ENCODE peak calls at places on chromosomes 11 and 22, in eight cellular contexts. One of them, this sample, is unnamed.

GRCh38 chr11:20594274-20595061 is 4.9 kb upstream of the SLC6A5 start:
- DNase-seq in ELF-1: no peak
- DNase-seq in T-helper 2 cell: no peak
- DNase-seq in renal cortical epithelial cell: no peak
- DNase-seq in GM03348: no peak
- DNase-seq in fibroblast of the conjunctiva: no peak
- DNase-seq in NCI-H345: no peak
- DNase-seq in heart left ventricle: no peak
- DNase-seq in this sample: no peak

GRCh38 chr11:33980896-33981295 is 70.6 kb upstream of the CAPRIN1 start:
- DNase-seq in NCI-H345: peak
- DNase-seq in ELF-1: no peak
- DNase-seq in heart left ventricle: no peak
- DNase-seq in renal cortical epithelial cell: no peak
- DNase-seq in T-helper 2 cell: no peak
- DNase-seq in GM03348: no peak
- DNase-seq in fibroblast of the conjunctiva: no peak
- DNase-seq in this sample: peak

GRCh38 chr22:27241430-27242110 is 560.0 kb downstream of the MN1 start:
- DNase-seq in renal cortical epithelial cell: peak
- DNase-seq in GM03348: peak
- DNase-seq in T-helper 2 cell: no peak
- DNase-seq in fibroblast of the conjunctiva: no peak
- DNase-seq in heart left ventricle: peak
- DNase-seq in NCI-H345: no peak
- DNase-seq in ELF-1: no peak
- DNase-seq in this sample: peak

GRCh38 chr11:1652778-1653540 is 23.4 kb downstream of the KRTAP5-5 start:
- DNase-seq in T-helper 2 cell: peak
- DNase-seq in NCI-H345: peak
- DNase-seq in renal cortical epithelial cell: no peak
- DNase-seq in fibroblast of the conjunctiva: peak
- DNase-seq in GM03348: peak
- DNase-seq in ELF-1: peak
- DNase-seq in heart left ventricle: peak
- DNase-seq in this sample: peak

GRCh38 chr22:20430641-20431519 is 6.7 kb downstream of the SCARF2 start:
- DNase-seq in heart left ventricle: peak
- DNase-seq in fibroblast of the conjunctiva: no peak
- DNase-seq in T-helper 2 cell: peak
- DNase-seq in renal cortical epithelial cell: no peak
- DNase-seq in GM03348: no peak
- DNase-seq in NCI-H345: peak
- DNase-seq in ELF-1: peak
- DNase-seq in this sample: peak

GRCh38 chr11:11620251-11620965 is 1.4 kb downstream of the GALNT18 start:
- DNase-seq in fibroblast of the conjunctiva: no peak
- DNase-seq in NCI-H345: peak
- DNase-seq in heart left ventricle: peak
- DNase-seq in T-helper 2 cell: peak
- DNase-seq in ELF-1: peak
- DNase-seq in renal cortical epithelial cell: no peak
- DNase-seq in GM03348: peak
- DNase-seq in this sample: peak

GRCh38 chr11:107025673-107026072 is 7.4 kb upstream of the GUCY1A2 start:
- DNase-seq in heart left ventricle: no peak
- DNase-seq in GM03348: no peak
- DNase-seq in NCI-H345: no peak
- DNase-seq in ELF-1: no peak
- DNase-seq in T-helper 2 cell: no peak
- DNase-seq in renal cortical epithelial cell: no peak
- DNase-seq in fibroblast of the conjunctiva: no peak
- DNase-seq in this sample: no peak

GRCh38 chr11:5691963-5692358 is 2.4 kb downstream of the TRIM22 start:
- DNase-seq in ELF-1: no peak
- DNase-seq in T-helper 2 cell: peak
- DNase-seq in heart left ventricle: no peak
- DNase-seq in NCI-H345: no peak
- DNase-seq in GM03348: no peak
- DNase-seq in renal cortical epithelial cell: no peak
- DNase-seq in fibroblast of the conjunctiva: no peak
- DNase-seq in this sample: no peak

GRCh38 chr11:75562048-75562835 is at the start of gene SERPINH1:
- DNase-seq in heart left ventricle: peak
- DNase-seq in NCI-H345: peak
- DNase-seq in T-helper 2 cell: peak
- DNase-seq in renal cortical epithelial cell: peak
- DNase-seq in GM03348: peak
- DNase-seq in fibroblast of the conjunctiva: peak
- DNase-seq in ELF-1: peak
- DNase-seq in this sample: peak

GRCh38 chr11:19951558-19952083 is 208.7 kb downstream of the DBX1 start:
- DNase-seq in fibroblast of the conjunctiva: no peak
- DNase-seq in T-helper 2 cell: peak
- DNase-seq in NCI-H345: peak
- DNase-seq in renal cortical epithelial cell: peak
- DNase-seq in ELF-1: peak
- DNase-seq in GM03348: peak
- DNase-seq in heart left ventricle: no peak
- DNase-seq in this sample: peak

GRCh38 chr11:12963789-12964536 is 45.2 kb upstream of the RASSF10 start:
- DNase-seq in ELF-1: peak
- DNase-seq in heart left ventricle: peak
- DNase-seq in T-helper 2 cell: peak
- DNase-seq in fibroblast of the conjunctiva: peak
- DNase-seq in renal cortical epithelial cell: no peak
- DNase-seq in NCI-H345: peak
- DNase-seq in GM03348: peak
- DNase-seq in this sample: peak

GRCh38 chr22:27780161-27780575 is 21.4 kb downstream of the MN1 start:
- DNase-seq in T-helper 2 cell: no peak
- DNase-seq in GM03348: peak
- DNase-seq in ELF-1: peak
- DNase-seq in renal cortical epithelial cell: no peak
- DNase-seq in NCI-H345: no peak
- DNase-seq in heart left ventricle: no peak
- DNase-seq in fibroblast of the conjunctiva: no peak
- DNase-seq in this sample: no peak

GRCh38 chr11:122721964-122722266 is 66.4 kb downstream of the UBASH3B start:
- DNase-seq in NCI-H345: no peak
- DNase-seq in fibroblast of the conjunctiva: peak
- DNase-seq in ELF-1: no peak
- DNase-seq in GM03348: peak
- DNase-seq in heart left ventricle: no peak
- DNase-seq in T-helper 2 cell: no peak
- DNase-seq in renal cortical epithelial cell: peak
- DNase-seq in this sample: no peak

GRCh38 chr22:46113910-46114517 is 36.3 kb upstream of the PPARA start:
- DNase-seq in fibroblast of the conjunctiva: no peak
- DNase-seq in GM03348: no peak
- DNase-seq in ELF-1: no peak
- DNase-seq in NCI-H345: no peak
- DNase-seq in heart left ventricle: no peak
- DNase-seq in T-helper 2 cell: no peak
- DNase-seq in renal cortical epithelial cell: no peak
- DNase-seq in this sample: no peak

GRCh38 chr11:45638051-45638450 is 27.4 kb downstream of the CHST1 start:
- DNase-seq in fibroblast of the conjunctiva: no peak
- DNase-seq in T-helper 2 cell: no peak
- DNase-seq in GM03348: no peak
- DNase-seq in ELF-1: no peak
- DNase-seq in heart left ventricle: no peak
- DNase-seq in NCI-H345: no peak
- DNase-seq in renal cortical epithelial cell: no peak
- DNase-seq in this sample: no peak

GRCh38 chr22:40533712-40534378 is 102.7 kb downstream of the MRTFA start:
- DNase-seq in heart left ventricle: no peak
- DNase-seq in NCI-H345: no peak
- DNase-seq in fibroblast of the conjunctiva: peak
- DNase-seq in GM03348: peak
- DNase-seq in ELF-1: no peak
- DNase-seq in renal cortical epithelial cell: peak
- DNase-seq in T-helper 2 cell: peak
- DNase-seq in this sample: no peak

GRCh38 chr11:76566811-76567210 is 103.7 kb downstream of the LRRC32 start:
- DNase-seq in GM03348: no peak
- DNase-seq in heart left ventricle: no peak
- DNase-seq in renal cortical epithelial cell: peak
- DNase-seq in ELF-1: no peak
- DNase-seq in T-helper 2 cell: peak
- DNase-seq in fibroblast of the conjunctiva: no peak
- DNase-seq in NCI-H345: no peak
- DNase-seq in this sample: no peak

GRCh38 chr11:871472-871871 is 28.8 kb downstream of the TSPAN4 start:
- DNase-seq in ELF-1: no peak
- DNase-seq in NCI-H345: no peak
- DNase-seq in heart left ventricle: no peak
- DNase-seq in fibroblast of the conjunctiva: no peak
- DNase-seq in GM03348: no peak
- DNase-seq in T-helper 2 cell: no peak
- DNase-seq in renal cortical epithelial cell: no peak
- DNase-seq in this sample: no peak

GRCh38 chr11:129951201-129951882 is 51.3 kb downstream of the PRDM10 start:
- DNase-seq in renal cortical epithelial cell: no peak
- DNase-seq in heart left ventricle: no peak
- DNase-seq in NCI-H345: no peak
- DNase-seq in fibroblast of the conjunctiva: no peak
- DNase-seq in GM03348: no peak
- DNase-seq in T-helper 2 cell: no peak
- DNase-seq in ELF-1: no peak
- DNase-seq in this sample: no peak

GRCh38 chr11:35185696-35186095 is 46.7 kb downstream of the CD44 start:
- DNase-seq in renal cortical epithelial cell: no peak
- DNase-seq in ELF-1: no peak
- DNase-seq in T-helper 2 cell: no peak
- DNase-seq in heart left ventricle: no peak
- DNase-seq in GM03348: peak
- DNase-seq in NCI-H345: no peak
- DNase-seq in fibroblast of the conjunctiva: no peak
- DNase-seq in this sample: no peak

GRCh38 chr22:39318507-39319283 is 728 bp downstream of the RPL3 start:
- DNase-seq in GM03348: no peak
- DNase-seq in renal cortical epithelial cell: no peak
- DNase-seq in fibroblast of the conjunctiva: no peak
- DNase-seq in ELF-1: no peak
- DNase-seq in NCI-H345: peak
- DNase-seq in heart left ventricle: no peak
- DNase-seq in T-helper 2 cell: peak
- DNase-seq in this sample: no peak

GRCh38 chr11:2766166-2766565 is 66.4 kb upstream of the KCNQ1OT1 start:
- DNase-seq in renal cortical epithelial cell: no peak
- DNase-seq in NCI-H345: no peak
- DNase-seq in ELF-1: no peak
- DNase-seq in T-helper 2 cell: no peak
- DNase-seq in fibroblast of the conjunctiva: no peak
- DNase-seq in heart left ventricle: peak
- DNase-seq in GM03348: no peak
- DNase-seq in this sample: no peak